ENCODE peak calls at places on chromosomes 7 and 10, in five cellular contexts. K is stimulated activated naive CD8-positive, alpha-beta T cell treated with anti-CD3 and anti-CD28 coated beads, Interleukin-15, amount 100 ng/mL, for 72 hours; N is CD4-positive, alpha-beta T cell; P is neural progenitor cell; C is NAMALWA. O is an unnamed sample.

GRCh38 chr10:110069502-110069982 is 61.8 kb downstream of the ADD3 start:
- DNase-seq in K (no peak), N (no peak), P (no peak), C (peak; percentile 71), O (no peak)

GRCh38 chr10:71486465-71487114 is 89.9 kb downstream of the CDH23 start:
- DNase-seq in K (peak; percentile 34), N (no peak), P (peak; percentile 92), C (peak; percentile 34), O (peak; percentile 52)

GRCh38 chr7:114412548-114412947 is 2.1 kb upstream of the FOXP2 start:
- DNase-seq in K (no peak), N (no peak), P (no peak), C (no peak), O (peak; percentile 4)

GRCh38 chr10:11793762-11794479 is 29.2 kb upstream of the PROSER2 start:
- DNase-seq in K (no peak), N (no peak), P (no peak), C (no peak), O (no peak)

GRCh38 chr7:39459606-39460090 is 106.6 kb upstream of the YAE1 start:
- DNase-seq in K (no peak), N (no peak), P (peak; percentile 37), C (no peak), O (no peak)

GRCh38 chr10:16735626-16736025 is 81.6 kb downstream of the RSU1 start:
- DNase-seq in K (no peak), N (no peak), P (no peak), C (no peak), O (no peak)

GRCh38 chr10:75853085-75853484 is 421.7 kb downstream of the LRMDA start:
- DNase-seq in K (no peak), N (no peak), P (no peak), C (peak; percentile 0), O (no peak)

GRCh38 chr7:1449501-1449900 is 9.8 kb downstream of the MICALL2 start:
- DNase-seq in K (no peak), N (no peak), P (no peak), C (no peak), O (no peak)

GRCh38 chr7:82445226-82445625 is 1.6 kb upstream of the CACNA2D1 start:
- DNase-seq in K (no peak), N (no peak), P (peak; percentile 86), C (no peak), O (no peak)

GRCh38 chr10:100148353-100149211 is 37.2 kb downstream of the ERLIN1 start:
- DNase-seq in K (peak; percentile 5), N (no peak), P (no peak), C (no peak), O (no peak)

GRCh38 chr7:33091641-33092191 is 17.5 kb downstream of the RP9 start:
- DNase-seq in K (no peak), N (no peak), P (no peak), C (no peak), O (no peak)

GRCh38 chr7:140453273-140453672 is 26.0 kb downstream of the MKRN1 start:
- DNase-seq in K (no peak), N (no peak), P (no peak), C (no peak), O (no peak)